ENCODE peak calls at places on chromosomes 2 and 18, in seven cellular contexts. W is psoas muscle, N is IMR-90, M is Caco-2, O is tibial artery, U is fibroblast of mammary gland, B is Peyer's patch. Y is an unnamed sample.

GRCh38 chr18:5066380-5066977 is 130.6 kb downstream of the AKAIN1 start:
- DNase-seq in W (no peak), N (no peak), M (no peak), O (no peak), U (no peak), B (no peak), Y (no peak)

GRCh38 chr2:239912171-239912937 is 112.8 kb downstream of the NDUFA10 start:
- DNase-seq in W (no peak), N (no peak), M (no peak), O (no peak), U (no peak), B (peak), Y (no peak)

GRCh38 chr18:8514409-8514808 is 94.8 kb upstream of the RAB12 start:
- DNase-seq in W (no peak), N (no peak), M (no peak), O (no peak), U (no peak), B (no peak), Y (no peak)

GRCh38 chr2:98702127-98702802 is 28.7 kb downstream of the MGAT4A start:
- DNase-seq in W (no peak), N (no peak), M (peak), O (peak), U (no peak), B (peak), Y (no peak)

GRCh38 chr2:212364586-212364985 is 174.0 kb downstream of the ERBB4 start:
- DNase-seq in W (no peak), N (no peak), M (no peak), O (no peak), U (no peak), B (no peak), Y (peak)

GRCh38 chr2:231299267-231299666 is 96.2 kb upstream of the B3GNT7 start:
- DNase-seq in W (no peak), N (no peak), M (no peak), O (no peak), U (no peak), B (no peak), Y (no peak)

GRCh38 chr2:187976667-187977333 is 314.9 kb upstream of the GULP1 start:
- DNase-seq in W (no peak), N (no peak), M (no peak), O (no peak), U (no peak), B (no peak), Y (no peak)

GRCh38 chr2:74831693-74832530 is 2.0 kb upstream of the HK2 start:
- DNase-seq in W (no peak), N (peak), M (no peak), O (no peak), U (peak), B (peak), Y (no peak)

GRCh38 chr2:120686511-120687168 is 49.0 kb upstream of the GLI2 start:
- DNase-seq in W (no peak), N (no peak), M (no peak), O (no peak), U (no peak), B (no peak), Y (no peak)

GRCh38 chr2:101302016-101302415 is 6.5 kb downstream of the RNF149 start:
- DNase-seq in W (no peak), N (no peak), M (no peak), O (no peak), U (no peak), B (no peak), Y (no peak)

GRCh38 chr2:74321737-74322136 is 21.5 kb downstream of the SLC4A5 start:
- DNase-seq in W (no peak), N (no peak), M (no peak), O (no peak), U (peak), B (no peak), Y (no peak)

GRCh38 chr2:53509827-53510785 is 257.5 kb upstream of the CHAC2 start:
- DNase-seq in W (no peak), N (no peak), M (no peak), O (no peak), U (no peak), B (no peak), Y (no peak)

GRCh38 chr2:128196026-128196822 is 105.2 kb downstream of the UGGT1 start:
- DNase-seq in W (no peak), N (peak), M (no peak), O (no peak), U (peak), B (peak), Y (peak)

GRCh38 chr2:2464095-2464494 is 133.0 kb upstream of the MYT1L start:
- DNase-seq in W (no peak), N (peak), M (no peak), O (no peak), U (no peak), B (no peak), Y (no peak)

GRCh38 chr2:157413342-157414035 is 30.4 kb downstream of the CYTIP start:
- DNase-seq in W (no peak), N (no peak), M (no peak), O (no peak), U (no peak), B (peak), Y (no peak)

GRCh38 chr2:24731923-24732322 is 61.3 kb downstream of the PTRHD1 start:
- DNase-seq in W (no peak), N (no peak), M (no peak), O (no peak), U (no peak), B (no peak), Y (no peak)

GRCh38 chr2:76194376-76194775 is 483.7 kb upstream of the GCFC2 start:
- DNase-seq in W (no peak), N (no peak), M (no peak), O (no peak), U (no peak), B (no peak), Y (no peak)

GRCh38 chr2:118826093-118826492 is 21.4 kb downstream of the EN1 start:
- DNase-seq in W (no peak), N (no peak), M (no peak), O (no peak), U (no peak), B (no peak), Y (no peak)

GRCh38 chr2:131085646-131086045 is 7.6 kb downstream of the FAM168B start:
- DNase-seq in W (no peak), N (peak), M (no peak), O (no peak), U (no peak), B (no peak), Y (peak)

DNA sequence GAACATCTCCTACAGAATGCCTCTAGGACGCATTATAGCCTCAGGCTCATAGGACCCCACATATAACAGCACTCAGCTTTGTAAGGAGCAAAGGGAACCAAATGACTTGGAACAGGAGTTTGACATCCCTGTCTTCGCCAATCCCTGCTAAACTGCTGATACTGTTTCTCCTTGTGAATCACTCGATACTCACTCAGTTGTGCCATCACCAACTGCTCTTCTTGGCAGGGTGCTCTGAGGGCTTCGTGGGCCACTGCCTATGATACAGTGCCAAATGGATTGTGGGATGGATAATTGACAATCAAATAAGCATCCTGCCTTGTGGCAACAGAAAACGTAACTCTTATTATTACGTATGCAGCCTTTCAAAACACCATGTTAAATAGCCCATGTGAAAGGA is 396.3 kb downstream of the RIT2 start:
- DNase-seq in W (no peak), N (no peak), M (no peak), O (no peak), U (no peak), B (no peak), Y (no peak)
- TF ChIP-seq CTCF in W (no peak), N (no peak), M (no peak), O (no peak), U (no peak), B (no peak), Y (no peak)

DNA sequence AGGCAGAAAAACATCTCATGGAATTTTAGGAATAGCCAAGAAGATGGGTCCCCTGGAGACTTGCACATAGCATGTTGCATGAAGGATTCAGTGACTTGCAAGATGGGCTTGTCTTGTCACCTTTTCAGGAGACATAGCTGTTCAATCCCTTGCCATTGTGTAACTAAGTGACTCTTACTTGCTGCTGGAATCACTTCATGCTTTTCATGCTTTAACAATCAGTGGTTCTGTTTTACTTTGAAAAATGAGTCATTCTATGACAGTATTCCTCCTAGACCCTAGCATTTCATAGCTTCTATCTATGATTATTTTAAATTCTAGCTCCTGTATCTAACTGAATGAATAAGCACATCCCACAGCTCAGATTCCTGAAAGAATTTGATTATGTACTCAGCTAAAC is 2.8 kb downstream of the KYNU start:
- DNase-seq in W (no peak), N (peak), M (no peak), O (no peak), U (peak), B (no peak), Y (peak)
- H3K4me3 ChIP-seq in W (no peak), N (no peak), M (no peak), O (no peak), U (no peak), B (no peak), Y (no peak)

DNA sequence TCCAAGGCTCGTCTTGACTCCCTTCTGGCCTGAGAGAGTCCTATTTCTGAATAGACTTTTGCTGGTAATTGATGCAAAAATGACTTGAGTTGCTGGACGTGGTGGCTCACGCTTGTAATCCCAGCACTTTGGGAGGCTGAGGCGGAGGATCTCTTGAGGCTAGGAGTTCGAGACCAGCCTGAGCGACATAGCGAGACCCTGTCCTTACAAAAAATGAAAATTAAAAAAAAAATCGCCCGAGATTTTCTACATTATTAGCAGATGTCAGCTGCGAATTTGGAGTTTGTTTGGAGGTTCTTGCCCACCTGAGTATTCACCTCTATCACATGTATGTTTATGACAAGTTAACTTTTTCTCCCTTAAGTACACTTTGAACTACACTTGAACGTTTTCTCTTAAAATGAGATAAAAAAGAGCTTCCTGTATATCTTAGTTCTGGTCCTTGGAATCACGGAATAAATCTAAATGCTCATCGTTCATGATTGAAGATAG is 471 bp upstream of the C2orf42 start:
- DNase-seq in W (no peak), N (no peak), M (no peak), O (no peak), U (no peak), B (no peak), Y (no peak)
- TF ChIP-seq CTCF in W (no peak), N (no peak), M (no peak), O (no peak), U (no peak), B (no peak), Y (no peak)

GRCh38 chr2:169360984-169361705 is 1.2 kb downstream of the LRP2 start:
- DNase-seq in W (no peak), N (no peak), M (no peak), O (no peak), U (no peak), B (no peak), Y (no peak)
- H3K4me3 ChIP-seq in W (peak), N (no peak), M (peak), O (peak), U (no peak), B (peak), Y (no peak)

Y was measured in astrocyte of the spinal cord.